ENCODE peak calls at places on chromosomes 2 and 18, in four cellular contexts. Y, G, K and S are unnamed samples.
A peak's percentile ranks its signal among the peaks of the same experiment; 100 is the strongest.

GRCh38 chr18:48777737-48778111 is 173.0 kb downstream of the SMAD7 start:
- DNase-seq in G (no peak), K (no peak), Y (peak; percentile 51), S (no peak)

GRCh38 chr2:200486529-200486928 is 23.3 kb downstream of the KCTD18 start:
- DNase-seq in K (no peak), Y (no peak), G (no peak), S (no peak)

GRCh38 chr2:11692966-11693521 is 23.0 kb upstream of the NTSR2 start:
- DNase-seq in G (peak; percentile 71), Y (no peak), K (peak; percentile 64), S (peak; percentile 82)

GRCh38 chr2:15031745-15032240 is 399.3 kb downstream of the LRATD1 start:
- DNase-seq in G (peak; percentile 57), K (no peak), Y (no peak), S (no peak)

GRCh38 chr2:223079925-223080324 is 27.9 kb downstream of the KCNE4 start:
- DNase-seq in K (no peak), G (no peak), Y (no peak), S (no peak)

GRCh38 chr2:19971691-19972090 is 18.2 kb downstream of the WDR35 start:
- DNase-seq in G (no peak), Y (no peak), K (no peak), S (no peak)

GRCh38 chr2:164843346-164843841 is 1.8 kb upstream of the COBLL1 start:
- DNase-seq in K (no peak), Y (no peak), G (no peak), S (peak; percentile 20)

GRCh38 chr18:43012951-43013350 is 102.5 kb downstream of the RIT2 start:
- DNase-seq in Y (no peak), G (no peak), K (no peak), S (no peak)

GRCh38 chr2:67289921-67290371 is 107.2 kb upstream of the ETAA1 start:
- DNase-seq in Y (no peak), G (no peak), K (no peak), S (peak; percentile 60)

GRCh38 chr2:102841107-102841840 is 79.4 kb downstream of the TMEM182 start:
- DNase-seq in G (peak; percentile 80), Y (peak; percentile 41), K (no peak), S (no peak)

GRCh38 chr2:241844066-241844728 is 14.5 kb downstream of the PDCD1 start:
- DNase-seq in G (peak; percentile 45), K (peak; percentile 79), Y (peak; percentile 73), S (peak; percentile 51)

GRCh38 chr18:25672490-25672889 is 320.5 kb upstream of the ZNF521 start:
- DNase-seq in Y (no peak), G (peak; percentile 82), K (no peak), S (no peak)

GRCh38 chr2:120825370-120826259 is 89.9 kb downstream of the GLI2 start:
- DNase-seq in Y (peak; percentile 63), K (peak; percentile 65), G (no peak), S (peak; percentile 30)

GRCh38 chr2:120528051-120528692 is 182.2 kb downstream of the INHBB start:
- DNase-seq in G (no peak), K (no peak), Y (no peak), S (no peak)

GRCh38 chr2:105125920-105126319 is 88.1 kb downstream of the MRPS9 start:
- DNase-seq in K (no peak), G (peak; percentile 67), Y (no peak), S (no peak)

GRCh38 chr2:105126353-105126752 is 88.5 kb downstream of the MRPS9 start:
- DNase-seq in G (no peak), Y (no peak), K (no peak), S (no peak)

GRCh38 chr2:105121417-105121816 is 83.5 kb downstream of the MRPS9 start:
- DNase-seq in Y (no peak), K (no peak), G (no peak), S (no peak)

GRCh38 chr2:105127288-105127915 is 89.5 kb downstream of the MRPS9 start:
- DNase-seq in G (no peak), Y (no peak), K (no peak), S (no peak)

GRCh38 chr2:105125428-105125827 is 87.6 kb downstream of the MRPS9 start:
- DNase-seq in G (peak; percentile 81), K (no peak), Y (no peak), S (no peak)
- TF ChIP-seq CTCF in G (peak; percentile 60), K (no peak), Y (no peak), S (no peak)

DNA sequence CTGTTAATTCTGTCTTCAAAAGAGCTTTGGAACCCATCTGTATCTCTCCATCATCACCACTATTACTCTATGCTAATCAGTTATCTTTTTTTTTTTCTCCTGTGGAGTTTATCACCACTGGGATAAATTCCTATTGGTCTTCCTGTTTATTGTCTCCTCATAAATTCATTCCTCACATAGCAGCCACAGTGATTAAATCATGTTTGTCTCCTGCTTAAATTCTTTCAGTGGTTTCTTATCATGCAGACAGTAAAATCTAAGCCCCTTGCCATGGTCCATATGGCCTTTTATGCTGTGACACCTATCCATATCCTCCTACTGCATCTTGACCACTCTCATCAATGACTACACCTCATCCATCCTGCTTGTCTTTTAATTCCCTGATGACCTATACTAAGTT is 239.8 kb upstream of the ZEB2 start:
- DNase-seq in K (no peak), Y (no peak), G (no peak), S (no peak)
- H3K27ac ChIP-seq in K (no peak overlapping the region), Y (no peak overlapping the region), G (no peak overlapping the region), S (no peak overlapping the region)

GRCh38 chr2:234259440-234259839 is 208.9 kb downstream of the SPP2 start:
- DNase-seq in K (no peak), G (no peak), Y (no peak), S (no peak)

GRCh38 chr2:234256516-234256915 is 206.0 kb downstream of the SPP2 start:
- DNase-seq in Y (no peak), K (no peak), G (peak; percentile 33), S (no peak)

GRCh38 chr2:234254783-234255521 is 204.4 kb downstream of the SPP2 start:
- DNase-seq in K (no peak), Y (no peak), G (no peak), S (peak; percentile 36)

GRCh38 chr2:234258562-234259141 is 208.2 kb downstream of the SPP2 start:
- DNase-seq in G (no peak), Y (no peak), K (no peak), S (peak; percentile 86)

DNA sequence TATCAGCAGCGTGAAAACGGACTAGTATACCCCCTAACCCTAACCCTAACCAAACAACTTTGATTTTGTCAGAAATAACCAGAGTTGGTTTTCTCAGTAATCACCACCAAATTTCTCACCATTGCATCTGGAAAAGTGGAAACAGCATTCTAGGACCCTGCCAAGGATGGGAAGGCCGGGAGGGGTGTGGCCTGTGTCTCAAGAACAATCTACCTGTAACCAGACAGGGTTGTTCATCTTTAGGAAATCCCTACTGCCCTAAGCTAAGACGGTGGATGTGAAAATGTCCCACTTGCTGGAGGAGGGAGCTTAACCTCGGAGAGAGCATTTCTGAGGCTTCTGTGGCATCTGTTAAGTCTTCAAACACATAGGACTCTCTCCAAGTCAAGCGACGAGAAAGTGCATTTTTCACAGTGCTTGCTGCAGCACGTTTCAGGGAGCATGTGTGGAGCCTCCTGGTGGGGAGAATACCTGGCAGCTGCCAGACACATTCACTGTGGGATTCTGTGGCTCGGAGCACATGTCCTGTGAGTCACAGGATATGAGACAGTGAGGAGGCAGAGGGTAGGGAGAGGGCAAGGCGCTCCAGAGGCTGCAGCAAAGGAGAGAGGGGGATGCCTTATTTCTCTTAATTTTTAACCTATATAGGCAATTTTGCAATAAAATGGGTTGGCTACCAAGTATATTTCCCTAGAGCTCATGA is 207.5 kb downstream of the SPP2 start:
- DNase-seq in K (no peak), G (peak; percentile 78), Y (no peak), S (peak; percentile 94)
- TF ChIP-seq CTCF in K (no peak), G (peak; percentile 69), Y (peak; percentile 30), S (peak; percentile 64)

DNA sequence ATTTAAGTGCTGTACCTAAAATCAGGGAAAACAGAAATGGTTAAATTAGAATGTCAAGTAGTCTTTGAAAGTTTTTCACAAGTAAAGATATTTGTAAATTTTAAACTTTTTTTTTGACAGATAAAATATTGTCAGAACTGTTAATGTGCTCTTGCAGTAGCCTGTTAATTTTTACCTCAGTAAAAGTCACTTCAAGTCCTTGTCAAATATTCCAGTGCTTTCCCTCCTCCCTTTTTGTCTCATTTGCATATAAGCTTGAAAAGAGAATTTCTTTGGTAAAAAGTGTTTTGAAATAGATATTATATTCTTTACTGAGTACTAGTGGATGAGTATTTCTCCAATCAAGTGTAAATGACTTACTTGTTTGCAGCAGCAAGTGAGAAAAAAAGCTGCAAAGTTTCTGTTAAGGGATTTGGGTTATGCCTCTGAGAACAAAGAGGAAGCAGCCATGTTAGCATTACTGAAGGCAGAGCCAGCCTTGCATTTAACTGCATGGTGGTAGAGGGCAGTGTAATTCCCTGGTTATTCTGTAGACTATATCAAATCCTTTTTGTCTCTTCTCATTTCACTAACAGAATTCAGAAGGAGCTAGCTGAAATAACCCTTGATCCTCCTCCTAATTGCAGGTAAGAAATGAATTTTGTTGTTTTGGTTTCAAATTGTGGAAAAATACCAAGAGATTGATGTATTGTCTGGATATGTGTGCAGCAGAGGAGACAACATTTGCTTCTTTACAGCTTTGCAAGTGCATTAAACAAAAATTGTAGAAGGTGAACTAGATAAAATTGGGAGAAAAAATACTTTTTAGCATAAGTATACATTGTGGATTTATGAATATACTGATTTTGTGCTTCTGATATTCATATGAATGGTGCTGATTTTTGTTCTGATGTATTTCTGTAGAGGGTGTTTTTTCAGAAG is 3.3 kb downstream of the UBE2E3 start:
- DNase-seq in G (no peak), Y (no peak), K (no peak), S (peak; percentile 24)
- H3K27ac ChIP-seq in G (no peak overlapping the region), Y (peak overlapping the region; percentile 26), K (no peak overlapping the region), S (no peak overlapping the region)

GRCh38 chr2:169354244-169354643 is 8.1 kb downstream of the LRP2 start:
- DNase-seq in G (no peak), K (no peak), Y (no peak), S (no peak)
- TF ChIP-seq CTCF in G (no peak), K (no peak), Y (no peak), S (no peak)

GRCh38 chr2:190466819-190467444 is 58.8 kb downstream of the MFSD6 start:
- DNase-seq in Y (no peak), G (no peak), K (no peak), S (no peak)
- H3K27ac ChIP-seq in Y (peak overlapping the region; percentile 80), G (no peak overlapping the region), K (peak overlapping the region; percentile 62), S (peak overlapping the region; percentile 71)

GRCh38 chr2:205712983-205713531 is 30.8 kb downstream of the NRP2 start:
- DNase-seq in K (no peak), Y (no peak), G (no peak), S (no peak)

GRCh38 chr2:205717999-205718398 is 35.7 kb downstream of the NRP2 start:
- DNase-seq in K (no peak), Y (no peak), G (no peak), S (no peak)

GRCh38 chr2:205714789-205715411 is 32.6 kb downstream of the NRP2 start:
- DNase-seq in G (no peak), Y (no peak), K (no peak), S (no peak)

GRCh38 chr2:205714058-205714776 is 31.9 kb downstream of the NRP2 start:
- DNase-seq in Y (no peak), G (no peak), K (no peak), S (no peak)

DNA sequence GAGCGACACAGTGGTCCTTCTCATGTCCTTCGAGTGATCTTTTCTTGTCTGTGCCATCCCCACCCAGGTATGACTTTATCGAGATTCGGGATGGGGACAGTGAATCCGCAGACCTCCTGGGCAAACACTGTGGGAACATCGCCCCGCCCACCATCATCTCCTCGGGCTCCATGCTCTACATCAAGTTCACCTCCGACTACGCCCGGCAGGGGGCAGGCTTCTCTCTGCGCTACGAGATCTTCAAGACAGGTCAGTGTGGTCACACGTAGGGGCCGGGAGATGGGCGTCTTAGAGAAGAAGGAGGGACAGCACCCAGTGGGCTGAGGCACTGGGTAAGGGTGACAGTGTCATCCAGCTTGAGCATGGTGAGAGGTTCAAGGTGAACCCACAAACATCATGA is 33.8 kb downstream of the NRP2 start:
- DNase-seq in K (no peak), Y (no peak), G (peak; percentile 84), S (no peak)
- TF ChIP-seq CTCF in K (no peak), Y (no peak), G (peak; percentile 53), S (no peak)

GRCh38 chr2:191690327-191690726 is 12.4 kb downstream of the NABP1 start:
- DNase-seq in Y (no peak), K (no peak), G (no peak), S (no peak)
- H3K27ac ChIP-seq in Y (no peak overlapping the region), K (no peak overlapping the region), G (no peak overlapping the region), S (no peak overlapping the region)